ENCODE peak calls at places on chromosome X, in five cellular contexts. T is NCI-H1105 treated with DMSO at 0.1 percent for 48 hours, C is NCI-H187 treated with DMSO at 0.1 percent for 48 hours, J is A549, H is body of pancreas. P is an unnamed sample.

GRCh38 chrX:145631461-145631951 is 186.1 kb upstream of the SLITRK2 start:
- DNase-seq in T (no peak), C (no peak), H (no peak), J (no peak), P (no peak)

GRCh38 chrX:123859409-123859827 is 435 bp upstream of the XIAP start:
- DNase-seq in C (peak; percentile 41), H (peak; percentile 86), T (peak; percentile 68), J (no peak), P (peak; percentile 82)

GRCh38 chrX:66489339-66489738 is 149.5 kb downstream of the EDA2R start:
- DNase-seq in J (no peak), C (no peak), T (no peak), H (no peak), P (no peak)

GRCh38 chrX:24733111-24733510 is 39.4 kb downstream of the POLA1 start:
- DNase-seq in T (no peak), C (no peak), H (no peak), J (no peak), P (no peak)

GRCh38 chrX:45527834-45528233 is 327.2 kb upstream of the DIPK2B start:
- DNase-seq in C (no peak), J (no peak), H (no peak), T (no peak), P (no peak)

GRCh38 chrX:8731579-8732395 is at the start of gene ANOS1:
- DNase-seq in T (peak; percentile 44), C (no peak), H (peak; percentile 45), J (no peak), P (peak; percentile 78)

GRCh38 chrX:115233497-115234219 is at the start of gene LRCH2:
- DNase-seq in J (no peak), H (peak; percentile 10), C (no peak), T (peak; percentile 46), P (peak; percentile 63)

GRCh38 chrX:109952985-109953905 is 49.7 kb upstream of the TMEM164 start:
- DNase-seq in T (peak; percentile 47), C (no peak), H (no peak), J (no peak), P (no peak)

P was measured in NCI-H1417.